ENCODE peak calls at places on chromosomes 12 and 14, in four cellular contexts. W, J, Z and O are unnamed samples.

GRCh38 chr14:94100847-94101246 is 9.7 kb upstream of the IFI27 start:
- DNase-seq in J (no peak), Z (peak), W (no peak), O (peak)

GRCh38 chr14:46574236-46574970 is 77.2 kb downstream of the RPL10L start:
- DNase-seq in W (no peak), Z (no peak), J (no peak), O (no peak)

GRCh38 chr14:69812725-69813124 is 15.7 kb upstream of the SLC10A1 start:
- DNase-seq in J (no peak), W (no peak), Z (peak), O (peak)

GRCh38 chr14:98008381-98009113 is 1211.4 kb downstream of the VRK1 start:
- DNase-seq in Z (no peak), W (no peak), J (no peak), O (no peak)

GRCh38 chr12:68451261-68452091 is 119.3 kb upstream of the MDM1 start:
- DNase-seq in Z (no peak), W (peak), J (no peak), O (no peak)

GRCh38 chr14:26187996-26188605 is 409.7 kb downstream of the NOVA1 start:
- DNase-seq in J (no peak), W (no peak), Z (no peak), O (peak)

GRCh38 chr12:9108504-9109212 is 7.1 kb downstream of the A2M start:
- DNase-seq in Z (no peak), J (no peak), W (no peak), O (no peak)

GRCh38 chr14:56816575-56817391 is 6.5 kb upstream of the OTX2 start:
- DNase-seq in Z (no peak), W (no peak), J (no peak), O (no peak)

GRCh38 chr12:24599737-24600136 is 349.2 kb downstream of the BCAT1 start:
- DNase-seq in J (no peak), Z (no peak), W (no peak), O (no peak)

GRCh38 chr14:23542261-23542660 is 9.3 kb downstream of the ZFHX2 start:
- DNase-seq in Z (no peak), J (no peak), W (no peak), O (no peak)

GRCh38 chr12:51246254-51246853 is 7.7 kb downstream of the DAZAP2 start:
- DNase-seq in W (no peak), J (no peak), Z (no peak), O (no peak)